ENCODE peak calls at places on chromosomes 5 and 9, in ten cellular contexts. E, W, P, N, B, H, Y, G, F and L are unnamed samples.

GRCh38 chr5:124677376-124677998 is 69.0 kb downstream of the ZNF608 start:
- DNase-seq in H (no peak), E (no peak), Y (no peak), N (peak), G (no peak), F (no peak), P (no peak), W (no peak), B (no peak), L (no peak)

GRCh38 chr5:90843443-90843842 is 284.8 kb downstream of the ADGRV1 start:
- DNase-seq in P (no peak), E (no peak), G (no peak), W (no peak), B (no peak), F (no peak), N (no peak), Y (no peak), H (no peak), L (no peak)

GRCh38 chr9:114606597-114607207 is 4.4 kb upstream of the TMEM268 start:
- DNase-seq in H (no peak), E (no peak), Y (no peak), W (peak), B (no peak), N (peak), F (no peak), P (no peak), G (no peak), L (no peak)

GRCh38 chr9:129834489-129835127 is 467 bp downstream of the C9orf78 start:
- DNase-seq in Y (no peak), P (no peak), B (no peak), E (no peak), N (no peak), F (no peak), W (no peak), G (no peak), H (peak), L (peak)

GRCh38 chr5:170228756-170229459 is 3.9 kb upstream of the C5orf58 start:
- DNase-seq in N (no peak), B (no peak), P (no peak), E (no peak), G (no peak), W (no peak), F (no peak), H (no peak), Y (no peak), L (no peak)

GRCh38 chr9:134621558-134622110 is 20.0 kb upstream of the COL5A1 start:
- DNase-seq in B (no peak), H (no peak), E (no peak), F (no peak), Y (no peak), W (no peak), N (no peak), P (no peak), G (no peak), L (no peak)

GRCh38 chr9:93827545-93828330 is 127.4 kb downstream of the BARX1 start:
- DNase-seq in N (peak), E (peak), Y (peak), G (no peak), F (peak), H (peak), B (no peak), P (no peak), W (peak), L (peak)

GRCh38 chr5:116947691-116948528 is 373.3 kb upstream of the SEMA6A start:
- DNase-seq in F (no peak), G (peak), W (peak), E (no peak), P (peak), B (peak), H (peak), N (peak), Y (peak), L (peak)

GRCh38 chr5:102778478-102778877 is 23.4 kb downstream of the PAM start:
- DNase-seq in N (peak), E (no peak), F (no peak), G (no peak), B (no peak), Y (no peak), H (no peak), W (no peak), P (no peak), L (no peak)

GRCh38 chr9:73155389-73155788 is 3.7 kb downstream of the ANXA1 start:
- DNase-seq in E (no peak), N (peak), W (no peak), H (no peak), G (no peak), P (no peak), F (no peak), Y (no peak), B (no peak), L (no peak)

GRCh38 chr9:137550958-137551655 is 572 bp upstream of the MRPL41 start:
- DNase-seq in N (peak), G (no peak), W (no peak), Y (peak), E (peak), B (peak), H (peak), P (peak), F (no peak), L (peak)

GRCh38 chr5:125660231-125660895 is 762.8 kb upstream of the GRAMD2B start:
- DNase-seq in W (no peak), G (no peak), H (no peak), E (no peak), F (no peak), P (no peak), B (no peak), Y (peak), N (peak), L (no peak)

GRCh38 chr5:178398856-178399722 is 166.5 kb upstream of the PHYKPL start:
- DNase-seq in H (no peak), B (no peak), N (no peak), G (no peak), W (no peak), Y (no peak), E (no peak), P (no peak), F (no peak), L (no peak)

GRCh38 chr9:72933730-72934665 is 18.9 kb downstream of the ALDH1A1 start:
- DNase-seq in W (no peak), G (no peak), N (no peak), F (no peak), Y (no peak), B (no peak), H (peak), P (no peak), E (no peak), L (no peak)

GRCh38 chr5:78753093-78753531 is 104.5 kb upstream of the LHFPL2 start:
- DNase-seq in H (no peak), P (no peak), B (no peak), W (no peak), G (no peak), Y (no peak), F (no peak), E (no peak), N (no peak), L (no peak)

GRCh38 chr5:64163746-64164145 is 1.9 kb upstream of the RNF180 start:
- DNase-seq in H (no peak), F (no peak), W (no peak), B (no peak), P (no peak), Y (no peak), E (peak), N (no peak), G (no peak), L (no peak)

GRCh38 chr9:37302277-37302676 is 120.2 kb upstream of the GRHPR start:
- DNase-seq in F (no peak), Y (no peak), E (no peak), G (peak), H (no peak), N (no peak), W (no peak), B (no peak), P (no peak), L (no peak)

GRCh38 chr5:2587189-2588031 is 164.1 kb downstream of the IRX2 start:
- DNase-seq in F (no peak), E (peak), N (no peak), W (no peak), B (no peak), P (no peak), H (no peak), Y (no peak), G (no peak), L (no peak)

GRCh38 chr5:147558131-147558730 is 48.4 kb upstream of the DPYSL3 start:
- DNase-seq in W (no peak), P (no peak), F (no peak), G (no peak), E (no peak), N (no peak), Y (no peak), H (no peak), B (no peak), L (no peak)

GRCh38 chr5:164377746-164378145 is 872.3 kb downstream of the MAT2B start:
- DNase-seq in W (no peak), B (no peak), E (no peak), H (no peak), Y (no peak), G (no peak), P (no peak), F (no peak), N (no peak), L (no peak)

GRCh38 chr5:118592678-118593328 is 395.5 kb downstream of the DTWD2 start:
- DNase-seq in F (no peak), W (no peak), P (no peak), Y (peak), N (no peak), E (no peak), G (no peak), H (peak), B (peak), L (no peak)

GRCh38 chr5:3740546-3741371 is 145.1 kb downstream of the IRX1 start:
- DNase-seq in F (no peak), B (no peak), H (no peak), N (no peak), E (no peak), W (no peak), G (no peak), P (peak), Y (no peak), L (no peak)

GRCh38 chr5:138873096-138873885 is 1.8 kb downstream of the LRRTM2 start:
- DNase-seq in N (peak), E (no peak), B (no peak), P (no peak), H (no peak), Y (no peak), G (no peak), W (no peak), F (no peak), L (no peak)

GRCh38 chr5:154878642-154879335 is 20.4 kb downstream of the CNOT8 start:
- DNase-seq in N (no peak), F (peak), B (no peak), E (no peak), G (no peak), P (no peak), Y (peak), W (no peak), H (no peak), L (no peak)

GRCh38 chr5:759111-759741 is 25.3 kb downstream of the ZDHHC11B start:
- DNase-seq in F (peak), B (no peak), W (peak), Y (peak), H (peak), G (no peak), P (peak), E (no peak), N (no peak), L (no peak)

GRCh38 chr9:127973169-127974001 is 7.4 kb downstream of the EEIG1 start:
- DNase-seq in W (peak), B (no peak), E (no peak), F (peak), P (no peak), N (no peak), G (no peak), Y (no peak), H (no peak), L (no peak)

GRCh38 chr5:109997191-109997590 is 307.5 kb downstream of the MAN2A1 start:
- DNase-seq in W (no peak), B (no peak), N (no peak), H (no peak), E (no peak), Y (peak), P (no peak), G (no peak), F (no peak), L (no peak)

GRCh38 chr9:4430492-4431261 is 59.6 kb upstream of the SLC1A1 start:
- DNase-seq in Y (no peak), P (no peak), E (no peak), N (peak), F (no peak), G (no peak), H (no peak), B (no peak), W (no peak), L (no peak)

GRCh38 chr5:51810592-51810991 is 427.3 kb downstream of the ISL1 start:
- DNase-seq in G (no peak), W (no peak), F (no peak), N (peak), P (peak), H (no peak), B (no peak), E (no peak), Y (no peak), L (no peak)

DNA sequence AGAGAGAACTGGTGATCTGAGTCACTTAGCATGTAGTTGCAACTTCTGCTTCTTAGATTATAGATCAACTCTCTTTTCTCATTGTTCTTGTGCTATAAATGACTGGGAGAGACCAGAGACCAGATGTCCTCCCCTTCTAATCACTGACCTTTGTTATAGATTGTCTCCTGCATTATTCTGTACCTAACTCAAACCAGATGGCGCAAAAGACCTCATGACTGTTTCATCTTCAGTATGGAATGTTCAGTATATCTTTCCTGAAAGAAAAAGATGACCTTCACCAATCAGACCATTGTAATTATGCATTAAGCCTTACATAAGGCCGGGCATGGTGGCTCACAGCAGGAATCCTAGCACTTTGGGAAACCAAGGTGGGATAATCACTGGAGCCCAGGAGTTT is 30.5 kb upstream of the ADAM19 start:
- DNase-seq in N (no peak), F (no peak), E (no peak), Y (no peak), W (no peak), G (no peak), B (no peak), H (no peak), P (no peak), L (no peak)
- TF ChIP-seq POLR2AphosphoS5 in N (no peak), F (no peak), E (no peak), Y (no peak), W (no peak), G (no peak), B (no peak), H (no peak), P (no peak), L (no peak)

DNA sequence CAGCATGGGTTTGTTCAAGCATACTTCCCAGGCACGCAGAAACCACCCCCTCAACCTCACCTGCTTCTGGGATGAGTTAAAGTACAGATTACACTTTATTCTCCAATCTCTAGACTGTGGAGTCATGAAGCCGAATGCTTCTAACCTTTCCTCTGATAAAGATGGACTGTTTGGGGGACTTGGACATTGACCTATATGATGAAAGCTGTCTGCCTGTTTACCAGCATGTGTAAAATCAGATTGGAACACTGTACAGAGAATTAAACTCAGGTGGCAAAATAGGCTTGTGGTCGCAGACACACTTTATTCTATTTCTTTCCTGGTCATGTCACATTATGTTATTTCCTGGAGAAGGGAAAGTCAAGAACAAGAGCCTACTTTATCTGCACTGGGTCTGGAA is 25.7 kb downstream of the IL9 start:
- DNase-seq in E (no peak), F (no peak), Y (no peak), N (no peak), H (peak), G (no peak), B (no peak), W (no peak), P (no peak), L (no peak)
- TF ChIP-seq POLR2AphosphoS5 in E (no peak), F (no peak), Y (no peak), N (no peak), H (no peak), G (no peak), B (no peak), W (no peak), P (no peak), L (no peak)

GRCh38 chr5:83974151-83974822 is 253.6 kb upstream of the HAPLN1 start:
- DNase-seq in E (no peak), H (no peak), F (no peak), G (no peak), P (no peak), N (peak), B (no peak), Y (peak), W (no peak), L (no peak)
- TF ChIP-seq POLR2AphosphoS5 in E (no peak), H (no peak), F (no peak), G (no peak), P (no peak), N (no peak), B (no peak), Y (no peak), W (no peak), L (no peak)

DNA sequence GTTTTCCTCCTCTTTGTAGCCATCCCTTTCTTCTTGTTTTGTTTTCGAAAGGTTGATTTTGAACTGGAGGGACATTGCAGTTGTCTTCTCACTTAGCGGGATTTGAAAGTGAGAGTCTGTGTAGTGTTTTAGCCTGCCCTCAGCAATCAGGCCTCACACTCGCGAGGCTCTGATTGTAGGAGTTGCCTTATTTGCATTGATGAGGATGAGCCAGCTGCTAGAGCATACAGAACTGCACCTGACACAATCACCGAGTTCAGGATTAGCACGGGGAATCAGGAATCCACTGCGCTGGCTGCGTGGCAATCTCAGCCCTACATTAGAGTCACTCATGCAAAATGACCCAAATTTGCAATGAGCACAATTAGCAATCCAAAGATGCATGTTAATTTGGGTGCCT is 122.5 kb upstream of the TMEM161B start:
- DNase-seq in F (no peak), G (no peak), H (no peak), B (no peak), E (no peak), N (no peak), P (no peak), Y (no peak), W (no peak), L (no peak)
- TF ChIP-seq POLR2AphosphoS5 in F (no peak), G (no peak), H (no peak), B (no peak), E (no peak), N (no peak), P (no peak), Y (no peak), W (no peak), L (no peak)

DNA sequence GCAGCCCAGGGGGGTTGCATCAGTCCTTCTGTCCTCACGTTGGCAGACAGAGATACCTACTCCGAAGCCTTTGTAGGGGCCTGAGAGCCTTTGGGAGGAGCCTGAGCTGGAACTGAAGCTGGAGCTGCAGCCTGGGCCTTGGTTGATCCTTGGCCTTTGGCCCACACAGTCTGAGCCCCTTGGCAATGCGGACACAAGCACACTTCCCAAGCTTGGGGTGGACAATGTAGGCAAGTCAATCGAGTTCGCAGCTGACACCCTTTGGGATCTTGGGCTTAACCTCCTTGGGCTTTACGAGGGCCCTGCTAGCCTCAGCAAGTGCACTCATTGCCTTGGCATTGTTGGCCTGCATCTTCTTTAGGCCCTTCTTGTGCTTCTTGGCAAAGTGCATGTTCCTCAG is 5.9 kb downstream of the CSNK1A1 start:
- DNase-seq in B (no peak), P (no peak), W (no peak), Y (no peak), N (no peak), E (no peak), G (no peak), F (no peak), H (no peak), L (no peak)
- TF ChIP-seq POLR2AphosphoS5 in B (no peak), P (no peak), W (no peak), Y (no peak), N (no peak), E (no peak), G (peak), F (no peak), H (no peak), L (peak)

GRCh38 chr9:34575775-34576592 is 13.5 kb downstream of the CNTFR start:
- DNase-seq in N (no peak), E (no peak), P (peak), W (no peak), F (no peak), B (no peak), G (no peak), H (no peak), Y (no peak), L (no peak)
- TF ChIP-seq POLR2AphosphoS5 in N (no peak), E (no peak), P (peak), W (no peak), F (no peak), B (no peak), G (no peak), H (no peak), Y (no peak), L (no peak)

GRCh38 chr5:112776301-112776856 is 38.7 kb downstream of the APC start:
- DNase-seq in F (no peak), W (no peak), Y (no peak), H (no peak), N (no peak), E (no peak), G (no peak), P (no peak), B (no peak), L (no peak)

DNA sequence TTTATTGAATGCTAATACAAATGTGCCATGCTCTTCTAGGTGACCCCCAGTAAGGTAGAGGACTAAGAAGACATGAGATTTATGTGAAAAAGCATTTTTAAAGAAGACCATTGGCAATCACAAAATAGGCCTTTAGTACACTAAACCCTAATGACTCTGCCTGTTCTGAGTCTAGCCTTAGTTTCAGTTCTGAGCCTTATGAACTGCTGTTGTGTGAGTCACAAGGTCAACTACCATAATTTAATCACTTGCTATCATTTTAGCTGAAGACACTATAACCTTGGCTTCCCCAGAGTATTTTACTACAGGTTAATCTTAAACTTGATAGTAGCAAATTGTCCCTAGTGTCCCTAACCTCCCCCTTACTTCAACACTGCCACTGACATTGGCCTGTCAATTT is 34.4 kb downstream of the APC start:
- DNase-seq in H (no peak), F (no peak), W (no peak), B (no peak), E (no peak), Y (no peak), N (no peak), P (no peak), G (no peak), L (no peak)
- TF ChIP-seq POLR2AphosphoS5 in H (no peak), F (no peak), W (no peak), B (no peak), E (no peak), Y (no peak), N (no peak), P (no peak), G (no peak), L (no peak)

GRCh38 chr9:75962186-75963036 is 71.9 kb downstream of the PCSK5 start:
- DNase-seq in E (no peak), G (no peak), B (no peak), P (peak), Y (no peak), N (no peak), F (no peak), H (no peak), W (no peak), L (no peak)

GRCh38 chr9:75967556-75967955 is 77.1 kb downstream of the PCSK5 start:
- DNase-seq in Y (no peak), G (no peak), P (no peak), W (no peak), H (no peak), B (no peak), F (no peak), N (no peak), E (no peak), L (no peak)

GRCh38 chr9:75960561-75960960 is 70.1 kb downstream of the PCSK5 start:
- DNase-seq in H (no peak), W (no peak), F (no peak), E (no peak), G (no peak), Y (no peak), N (peak), P (no peak), B (no peak), L (no peak)

DNA sequence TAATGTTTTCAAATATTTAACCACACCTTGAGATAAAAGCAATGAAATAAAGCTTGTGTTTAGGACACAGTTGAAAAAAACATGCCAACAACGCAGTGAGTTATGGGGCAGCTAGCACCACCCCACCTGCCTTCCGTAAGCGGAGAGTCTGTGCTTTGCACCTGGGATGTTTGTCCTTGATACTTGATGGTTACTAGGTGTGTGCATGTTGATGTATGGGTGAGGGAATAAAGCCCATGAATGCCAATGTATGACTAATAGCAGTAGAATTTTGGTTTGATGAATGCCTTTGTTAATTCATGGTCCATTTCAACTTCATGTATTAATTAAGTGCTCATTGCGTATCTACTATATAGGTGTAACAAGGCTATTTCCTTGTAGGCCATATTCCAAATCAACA is 74.0 kb downstream of the PCSK5 start:
- DNase-seq in G (no peak), B (peak), N (no peak), P (no peak), H (peak), E (no peak), W (no peak), Y (no peak), F (no peak), L (no peak)
- TF ChIP-seq POLR2AphosphoS5 in G (no peak), B (no peak), N (no peak), P (no peak), H (no peak), E (no peak), W (peak), Y (no peak), F (no peak), L (no peak)